ENCODE peak calls at places on chromosomes 12 and 14, in ten cellular contexts. X, C, O, G, B, L, J, Z, F and T are unnamed samples.

GRCh38 chr14:50013934-50014333 is 102.4 kb downstream of the VCPKMT start:
- DNase-seq in F (no peak), X (no peak), Z (no peak), C (no peak), L (no peak), J (no peak), B (no peak), O (no peak), G (no peak), T (no peak)

GRCh38 chr14:50303744-50304471 is 8.1 kb downstream of the L2HGDH start:
- DNase-seq in F (no peak), O (no peak), J (no peak), X (peak), C (no peak), L (no peak), G (peak), Z (no peak), B (no peak), T (no peak)

GRCh38 chr14:85564841-85565527 is 35.0 kb downstream of the FLRT2 start:
- DNase-seq in F (no peak), G (no peak), Z (no peak), O (no peak), J (no peak), X (peak), L (no peak), C (no peak), B (no peak), T (no peak)

GRCh38 chr14:77301103-77301502 is 19.6 kb downstream of the POMT2 start:
- DNase-seq in X (peak), O (peak), L (peak), B (peak), F (peak), C (peak), Z (peak), G (peak), J (no peak), T (peak)

GRCh38 chr14:68018598-68018997 is 199.0 kb downstream of the RAD51B start:
- DNase-seq in J (no peak), X (no peak), B (no peak), F (no peak), G (no peak), Z (no peak), O (no peak), C (no peak), L (no peak), T (no peak)

GRCh38 chr12:26471560-26471959 is 276.2 kb downstream of the SSPN start:
- DNase-seq in O (no peak), J (no peak), B (no peak), G (peak), Z (no peak), F (no peak), X (peak), C (peak), L (no peak), T (peak)

GRCh38 chr14:20469242-20469889 is at the start of gene PNP:
- DNase-seq in F (peak), X (peak), G (peak), O (peak), Z (peak), B (peak), C (peak), J (peak), L (peak), T (peak)

GRCh38 chr14:95258754-95259593 is 60.7 kb downstream of the CLMN start:
- DNase-seq in C (no peak), Z (no peak), B (no peak), O (no peak), J (no peak), X (no peak), G (no peak), F (no peak), L (no peak), T (no peak)

GRCh38 chr14:97116546-97116945 is 319.4 kb downstream of the VRK1 start:
- DNase-seq in O (no peak), B (no peak), X (no peak), G (no peak), Z (no peak), L (no peak), F (no peak), C (no peak), J (no peak), T (no peak)

GRCh38 chr12:106301611-106302321 is 767 bp upstream of the TCP11L2 start:
- DNase-seq in X (peak), O (peak), J (peak), G (peak), F (peak), B (peak), L (peak), C (peak), Z (peak), T (peak)

GRCh38 chr12:58341791-58342190 is 400.4 kb downstream of the ATP23 start:
- DNase-seq in J (no peak), B (no peak), C (peak), F (no peak), G (no peak), L (no peak), O (no peak), Z (no peak), X (peak), T (no peak)

GRCh38 chr12:46224401-46224800 is 44.4 kb downstream of the SLC38A1 start:
- DNase-seq in G (peak), X (peak), Z (peak), C (peak), B (peak), O (no peak), J (no peak), L (no peak), F (peak), T (no peak)

GRCh38 chr14:92026548-92027190 is 13.2 kb downstream of the TRIP11 start:
- DNase-seq in L (no peak), G (no peak), X (no peak), Z (no peak), C (no peak), B (no peak), J (no peak), O (no peak), F (no peak), T (peak)